ENCODE peak calls at places on chromosomes 5 and 9, in eight cellular contexts. One of them, this sample, is unnamed. For H3K4me1, the result is how much of the 10 kb centered on the place peaks cover.

GRCh38 chr9:70046274-70047070 is 2.8 kb downstream of the MAMDC2 start:
- DNase-seq in endodermal cell: peak
- DNase-seq in CD8-positive, alpha-beta memory T cell: no peak
- DNase-seq in PC-9: no peak
- DNase-seq in transverse colon: no peak
- DNase-seq in A549: no peak
- DNase-seq in cardiac muscle cell: no peak
- DNase-seq in mesendoderm: peak
- DNase-seq in this sample: no peak

GRCh38 chr9:130090915-130091314 is 37.2 kb downstream of the GPR107 start:
- DNase-seq in endodermal cell: no peak
- DNase-seq in CD8-positive, alpha-beta memory T cell: no peak
- DNase-seq in PC-9: no peak
- DNase-seq in transverse colon: no peak
- DNase-seq in A549: no peak
- DNase-seq in cardiac muscle cell: no peak
- DNase-seq in mesendoderm: no peak
- DNase-seq in this sample: no peak

GRCh38 chr9:126617740-126618133 is 4.0 kb downstream of the LMX1B start:
- DNase-seq in endodermal cell: peak
- DNase-seq in CD8-positive, alpha-beta memory T cell: no peak
- DNase-seq in PC-9: no peak
- DNase-seq in transverse colon: no peak
- DNase-seq in A549: no peak
- DNase-seq in cardiac muscle cell: no peak
- DNase-seq in mesendoderm: no peak
- DNase-seq in this sample: no peak

GRCh38 chr9:6625363-6625762 is 20.2 kb downstream of the GLDC start:
- DNase-seq in endodermal cell: no peak
- DNase-seq in CD8-positive, alpha-beta memory T cell: no peak
- DNase-seq in PC-9: no peak
- DNase-seq in transverse colon: no peak
- DNase-seq in A549: no peak
- DNase-seq in cardiac muscle cell: no peak
- DNase-seq in mesendoderm: peak
- DNase-seq in this sample: no peak

GRCh38 chr9:77166193-77166592 is 11.1 kb upstream of the VPS13A start:
- DNase-seq in endodermal cell: no peak
- DNase-seq in CD8-positive, alpha-beta memory T cell: no peak
- DNase-seq in PC-9: no peak
- DNase-seq in transverse colon: no peak
- DNase-seq in A549: no peak
- DNase-seq in cardiac muscle cell: no peak
- DNase-seq in mesendoderm: no peak
- DNase-seq in this sample: no peak

GRCh38 chr5:114782869-114783268 is 386.8 kb downstream of the TRIM36 start:
- DNase-seq in endodermal cell: peak
- DNase-seq in CD8-positive, alpha-beta memory T cell: no peak
- DNase-seq in PC-9: no peak
- DNase-seq in transverse colon: no peak
- DNase-seq in A549: no peak
- DNase-seq in cardiac muscle cell: peak
- DNase-seq in mesendoderm: peak
- DNase-seq in this sample: no peak

GRCh38 chr9:76810377-76810957 is 46.2 kb downstream of the PCA3 start:
- DNase-seq in endodermal cell: peak
- DNase-seq in CD8-positive, alpha-beta memory T cell: no peak
- DNase-seq in PC-9: no peak
- DNase-seq in transverse colon: peak
- DNase-seq in A549: peak
- DNase-seq in cardiac muscle cell: peak
- DNase-seq in mesendoderm: peak
- DNase-seq in this sample: no peak

GRCh38 chr5:179475211-179475840 is 75.0 kb upstream of the RUFY1 start:
- DNase-seq in endodermal cell: no peak
- DNase-seq in CD8-positive, alpha-beta memory T cell: no peak
- DNase-seq in PC-9: no peak
- DNase-seq in transverse colon: no peak
- DNase-seq in A549: no peak
- DNase-seq in cardiac muscle cell: peak
- DNase-seq in mesendoderm: peak
- DNase-seq in this sample: no peak

GRCh38 chr5:170132642-170133448 is 27.1 kb downstream of the FOXI1 start:
- DNase-seq in endodermal cell: no peak
- DNase-seq in CD8-positive, alpha-beta memory T cell: no peak
- DNase-seq in PC-9: peak
- DNase-seq in transverse colon: no peak
- DNase-seq in A549: no peak
- DNase-seq in cardiac muscle cell: peak
- DNase-seq in mesendoderm: no peak
- DNase-seq in this sample: no peak

GRCh38 chr5:56335212-56335611 is 102.1 kb upstream of the ANKRD55 start:
- DNase-seq in endodermal cell: no peak
- DNase-seq in CD8-positive, alpha-beta memory T cell: no peak
- DNase-seq in PC-9: no peak
- DNase-seq in transverse colon: no peak
- DNase-seq in A549: no peak
- DNase-seq in cardiac muscle cell: no peak
- DNase-seq in mesendoderm: no peak
- DNase-seq in this sample: no peak

GRCh38 chr5:151033217-151033934 is 13.0 kb downstream of the GPX3 start:
- DNase-seq in endodermal cell: no peak
- DNase-seq in CD8-positive, alpha-beta memory T cell: no peak
- DNase-seq in PC-9: no peak
- DNase-seq in transverse colon: no peak
- DNase-seq in A549: no peak
- DNase-seq in cardiac muscle cell: no peak
- DNase-seq in mesendoderm: no peak
- DNase-seq in this sample: no peak

GRCh38 chr5:76771705-76772405 is 47.0 kb upstream of the F2RL1 start:
- DNase-seq in endodermal cell: no peak
- DNase-seq in CD8-positive, alpha-beta memory T cell: no peak
- DNase-seq in PC-9: no peak
- DNase-seq in transverse colon: no peak
- DNase-seq in A549: no peak
- DNase-seq in cardiac muscle cell: peak
- DNase-seq in mesendoderm: no peak
- DNase-seq in this sample: no peak

GRCh38 chr5:72511371-72512178 is 4.4 kb upstream of the ZNF366 start:
- DNase-seq in endodermal cell: no peak
- DNase-seq in CD8-positive, alpha-beta memory T cell: no peak
- DNase-seq in PC-9: no peak
- DNase-seq in transverse colon: no peak
- DNase-seq in A549: no peak
- DNase-seq in cardiac muscle cell: no peak
- DNase-seq in mesendoderm: no peak
- DNase-seq in this sample: no peak

GRCh38 chr9:99752710-99753109 is 69.0 kb upstream of the NR4A3 start:
- DNase-seq in endodermal cell: no peak
- DNase-seq in CD8-positive, alpha-beta memory T cell: no peak
- DNase-seq in PC-9: no peak
- DNase-seq in transverse colon: no peak
- DNase-seq in A549: no peak
- DNase-seq in cardiac muscle cell: peak
- DNase-seq in mesendoderm: no peak
- DNase-seq in this sample: no peak

GRCh38 chr9:103242025-103242424 is 246.9 kb downstream of the CYLC2 start:
- DNase-seq in endodermal cell: no peak
- DNase-seq in CD8-positive, alpha-beta memory T cell: no peak
- DNase-seq in PC-9: no peak
- DNase-seq in transverse colon: no peak
- DNase-seq in A549: no peak
- DNase-seq in cardiac muscle cell: no peak
- DNase-seq in mesendoderm: peak
- DNase-seq in this sample: no peak

GRCh38 chr5:23014251-23014650 is 161.1 kb upstream of the CDH12 start:
- DNase-seq in endodermal cell: no peak
- DNase-seq in CD8-positive, alpha-beta memory T cell: no peak
- DNase-seq in PC-9: no peak
- DNase-seq in transverse colon: no peak
- DNase-seq in A549: no peak
- DNase-seq in cardiac muscle cell: no peak
- DNase-seq in mesendoderm: no peak
- DNase-seq in this sample: no peak

GRCh38 chr5:38636626-38637025 is 80.2 kb upstream of the LIFR start:
- DNase-seq in endodermal cell: no peak
- DNase-seq in CD8-positive, alpha-beta memory T cell: no peak
- DNase-seq in PC-9: peak
- DNase-seq in transverse colon: no peak
- DNase-seq in A549: no peak
- DNase-seq in cardiac muscle cell: no peak
- DNase-seq in mesendoderm: no peak
- DNase-seq in this sample: no peak

GRCh38 chr5:149999359-149999758 is 1.1 kb downstream of the TIGD6 start:
- DNase-seq in endodermal cell: no peak
- DNase-seq in CD8-positive, alpha-beta memory T cell: no peak
- DNase-seq in PC-9: no peak
- DNase-seq in transverse colon: no peak
- DNase-seq in A549: no peak
- DNase-seq in cardiac muscle cell: no peak
- DNase-seq in mesendoderm: no peak
- DNase-seq in this sample: no peak
- H3K4me3 ChIP-seq in endodermal cell: peak
- H3K4me3 ChIP-seq in CD8-positive, alpha-beta memory T cell: no peak
- H3K4me3 ChIP-seq in PC-9: peak
- H3K4me3 ChIP-seq in transverse colon: no peak
- H3K4me3 ChIP-seq in A549: peak
- H3K4me3 ChIP-seq in cardiac muscle cell: peak
- H3K4me3 ChIP-seq in mesendoderm: no peak
- H3K4me3 ChIP-seq in this sample: no peak

DNA sequence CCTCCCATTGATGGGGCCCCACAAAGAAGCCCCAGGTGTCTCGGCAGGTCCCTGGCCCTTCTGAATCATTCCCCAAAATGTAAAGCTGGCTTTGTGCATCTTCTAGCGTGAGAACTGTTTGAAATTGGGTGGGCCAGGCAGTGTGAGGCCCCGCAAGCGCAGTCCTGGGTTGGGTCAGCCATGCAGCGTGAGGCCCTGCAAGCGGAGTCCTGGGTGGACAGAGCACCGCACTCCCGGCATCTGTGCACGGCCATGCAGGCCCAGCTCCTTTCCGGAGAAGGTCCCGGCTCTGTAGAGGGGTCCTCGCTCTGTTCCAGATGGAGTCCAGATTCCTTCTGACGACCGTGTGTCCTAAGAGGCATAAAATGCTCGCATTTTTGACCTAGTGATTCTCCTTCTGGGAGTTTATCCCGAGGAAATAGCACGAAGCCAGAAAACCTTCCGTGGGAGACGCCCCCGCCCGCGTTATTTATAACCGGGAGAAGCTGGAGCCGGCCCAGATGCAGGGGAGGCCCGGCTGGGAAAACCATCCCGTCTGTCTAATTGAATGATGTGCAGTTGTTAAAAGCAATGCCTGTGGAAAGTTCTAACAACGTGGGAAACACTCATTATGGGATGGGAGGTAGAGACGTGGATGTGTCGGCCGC is 19.4 kb upstream of the NOTCH1 start:
- DNase-seq in endodermal cell: no peak
- DNase-seq in CD8-positive, alpha-beta memory T cell: no peak
- DNase-seq in PC-9: no peak
- DNase-seq in transverse colon: no peak
- DNase-seq in A549: no peak
- DNase-seq in cardiac muscle cell: peak
- DNase-seq in mesendoderm: no peak
- DNase-seq in this sample: no peak
- H3K4me1 ChIP-seq in endodermal cell: under half
- H3K4me1 ChIP-seq in CD8-positive, alpha-beta memory T cell: under half
- H3K4me1 ChIP-seq in PC-9: under half
- H3K4me1 ChIP-seq in transverse colon: under half
- H3K4me1 ChIP-seq in A549: under half
- H3K4me1 ChIP-seq in cardiac muscle cell: under half
- H3K4me1 ChIP-seq in mesendoderm: under half
- H3K4me1 ChIP-seq in this sample: under half

GRCh38 chr5:88881566-88881965 is 1.4 kb downstream of the MEF2C start:
- DNase-seq in endodermal cell: no peak
- DNase-seq in CD8-positive, alpha-beta memory T cell: no peak
- DNase-seq in PC-9: no peak
- DNase-seq in transverse colon: no peak
- DNase-seq in A549: no peak
- DNase-seq in cardiac muscle cell: peak
- DNase-seq in mesendoderm: no peak
- DNase-seq in this sample: no peak
- H3K27ac ChIP-seq in endodermal cell: no peak
- H3K27ac ChIP-seq in CD8-positive, alpha-beta memory T cell: peak
- H3K27ac ChIP-seq in PC-9: no peak
- H3K27ac ChIP-seq in transverse colon: peak
- H3K27ac ChIP-seq in A549: no peak
- H3K27ac ChIP-seq in cardiac muscle cell: peak
- H3K27ac ChIP-seq in mesendoderm: no peak
- H3K27ac ChIP-seq in this sample: no peak

DNA sequence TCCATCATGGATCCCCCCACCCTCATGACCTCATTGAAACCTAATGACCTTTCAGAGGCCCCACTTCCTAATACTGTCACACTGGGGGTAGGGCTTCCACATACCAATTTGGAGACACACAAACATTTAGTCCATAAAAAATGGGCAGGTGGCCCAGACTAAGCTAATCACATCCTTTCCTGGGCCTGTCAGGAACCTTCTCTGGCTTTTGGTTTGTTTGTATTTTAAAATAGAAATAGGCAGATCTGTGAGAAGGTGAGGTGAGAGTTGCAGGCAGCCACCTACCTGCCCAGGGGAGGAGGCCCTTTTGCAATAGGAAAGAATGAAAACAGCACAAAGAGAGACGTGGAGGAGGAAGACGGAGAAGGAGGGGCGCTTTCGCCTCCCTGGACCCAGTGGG is 90.2 kb upstream of the BOD1 start:
- DNase-seq in endodermal cell: no peak
- DNase-seq in CD8-positive, alpha-beta memory T cell: no peak
- DNase-seq in PC-9: no peak
- DNase-seq in transverse colon: no peak
- DNase-seq in A549: no peak
- DNase-seq in cardiac muscle cell: no peak
- DNase-seq in mesendoderm: no peak
- DNase-seq in this sample: no peak
- H3K4me3 ChIP-seq in endodermal cell: no peak
- H3K4me3 ChIP-seq in CD8-positive, alpha-beta memory T cell: no peak
- H3K4me3 ChIP-seq in PC-9: no peak
- H3K4me3 ChIP-seq in transverse colon: no peak
- H3K4me3 ChIP-seq in A549: no peak
- H3K4me3 ChIP-seq in cardiac muscle cell: no peak
- H3K4me3 ChIP-seq in mesendoderm: no peak
- H3K4me3 ChIP-seq in this sample: no peak

DNA sequence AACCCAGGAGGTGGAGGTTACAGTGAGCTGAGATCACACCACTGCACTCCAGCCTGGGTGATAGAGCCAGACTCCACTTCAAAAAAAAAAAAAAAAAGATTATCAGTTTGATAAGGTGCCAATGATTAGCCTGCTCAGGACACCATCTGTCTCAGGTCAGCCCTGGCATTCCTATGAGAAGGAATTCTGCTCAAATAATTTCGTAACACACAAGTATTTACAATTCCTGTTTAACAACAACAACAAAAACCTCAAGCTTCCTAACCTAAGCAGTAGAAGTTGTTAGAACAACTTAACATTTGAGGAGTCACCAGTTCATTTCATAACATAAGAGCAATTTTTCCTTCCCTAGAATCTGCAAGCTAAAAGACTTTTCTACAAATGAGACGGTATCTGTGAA is 85.0 kb downstream of the LHFPL2 start:
- DNase-seq in endodermal cell: no peak
- DNase-seq in CD8-positive, alpha-beta memory T cell: no peak
- DNase-seq in PC-9: no peak
- DNase-seq in transverse colon: no peak
- DNase-seq in A549: no peak
- DNase-seq in cardiac muscle cell: no peak
- DNase-seq in mesendoderm: peak
- DNase-seq in this sample: no peak
- H3K4me1 ChIP-seq in endodermal cell: under half
- H3K4me1 ChIP-seq in CD8-positive, alpha-beta memory T cell: under half
- H3K4me1 ChIP-seq in PC-9: under half
- H3K4me1 ChIP-seq in transverse colon: under half
- H3K4me1 ChIP-seq in A549: under half
- H3K4me1 ChIP-seq in cardiac muscle cell: under half
- H3K4me1 ChIP-seq in mesendoderm: under half
- H3K4me1 ChIP-seq in this sample: under half

GRCh38 chr5:175688352-175689146 is 30.7 kb downstream of the HRH2 start:
- DNase-seq in endodermal cell: peak
- DNase-seq in CD8-positive, alpha-beta memory T cell: no peak
- DNase-seq in PC-9: no peak
- DNase-seq in transverse colon: no peak
- DNase-seq in A549: no peak
- DNase-seq in cardiac muscle cell: no peak
- DNase-seq in mesendoderm: peak
- DNase-seq in this sample: no peak
- H3K27ac ChIP-seq in endodermal cell: no peak
- H3K27ac ChIP-seq in CD8-positive, alpha-beta memory T cell: no peak
- H3K27ac ChIP-seq in PC-9: no peak
- H3K27ac ChIP-seq in transverse colon: no peak
- H3K27ac ChIP-seq in A549: no peak
- H3K27ac ChIP-seq in cardiac muscle cell: no peak
- H3K27ac ChIP-seq in mesendoderm: peak
- H3K27ac ChIP-seq in this sample: no peak

This sample was measured in CD4-positive, alpha-beta memory T cell.